ENCODE peak calls at places on chromosomes 1 and 21, in five cellular contexts. One of them, this sample, is unnamed.

GRCh38 chr1:12485231-12486172 is 132.5 kb downstream of the DHRS3 start:
- DNase-seq in RWPE1: no peak
- DNase-seq in epithelial cell of esophagus: no peak
- DNase-seq in T-helper 9 cell: no peak
- DNase-seq in C1 segment of cervical spinal cord: no peak
- DNase-seq in this sample: no peak

GRCh38 chr1:155678027-155678426 is 10.5 kb downstream of the YY1AP1 start:
- DNase-seq in RWPE1: no peak
- DNase-seq in epithelial cell of esophagus: peak; percentile 51
- DNase-seq in T-helper 9 cell: no peak
- DNase-seq in C1 segment of cervical spinal cord: no peak
- DNase-seq in this sample: no peak

GRCh38 chr1:230713915-230714764 is at the start of gene AGT:
- DNase-seq in RWPE1: no peak
- DNase-seq in epithelial cell of esophagus: no peak
- DNase-seq in T-helper 9 cell: no peak
- DNase-seq in C1 segment of cervical spinal cord: peak; percentile 68
- DNase-seq in this sample: peak; percentile 83

GRCh38 chr1:199759268-199759724 is 268.2 kb upstream of the NR5A2 start:
- DNase-seq in RWPE1: peak; percentile 97
- DNase-seq in epithelial cell of esophagus: peak; percentile 91
- DNase-seq in T-helper 9 cell: no peak
- DNase-seq in C1 segment of cervical spinal cord: no peak
- DNase-seq in this sample: peak; percentile 95

GRCh38 chr1:31694910-31695300 is 8.9 kb downstream of the COL16A1 start:
- DNase-seq in RWPE1: no peak
- DNase-seq in epithelial cell of esophagus: no peak
- DNase-seq in T-helper 9 cell: no peak
- DNase-seq in C1 segment of cervical spinal cord: peak; percentile 80
- DNase-seq in this sample: no peak

GRCh38 chr1:9602794-9603167 is 14.1 kb downstream of the TMEM201 start:
- DNase-seq in RWPE1: no peak
- DNase-seq in epithelial cell of esophagus: no peak
- DNase-seq in T-helper 9 cell: no peak
- DNase-seq in C1 segment of cervical spinal cord: no peak
- DNase-seq in this sample: no peak

GRCh38 chr1:102184477-102184876 is 187.8 kb upstream of the OLFM3 start:
- DNase-seq in RWPE1: no peak
- DNase-seq in epithelial cell of esophagus: no peak
- DNase-seq in T-helper 9 cell: no peak
- DNase-seq in C1 segment of cervical spinal cord: no peak
- DNase-seq in this sample: no peak

GRCh38 chr1:27876341-27877114 is 4.2 kb downstream of the THEMIS2 start:
- DNase-seq in RWPE1: no peak
- DNase-seq in epithelial cell of esophagus: no peak
- DNase-seq in T-helper 9 cell: no peak
- DNase-seq in C1 segment of cervical spinal cord: no peak
- DNase-seq in this sample: no peak

GRCh38 chr21:38646213-38646837 is 148.0 kb upstream of the ERG start:
- DNase-seq in RWPE1: peak; percentile 90
- DNase-seq in epithelial cell of esophagus: peak; percentile 99
- DNase-seq in T-helper 9 cell: no peak
- DNase-seq in C1 segment of cervical spinal cord: no peak
- DNase-seq in this sample: peak; percentile 65

GRCh38 chr1:56481140-56481694 is 98.1 kb downstream of the PLPP3 start:
- DNase-seq in RWPE1: no peak
- DNase-seq in epithelial cell of esophagus: no peak
- DNase-seq in T-helper 9 cell: no peak
- DNase-seq in C1 segment of cervical spinal cord: no peak
- DNase-seq in this sample: no peak

GRCh38 chr21:36579898-36580297 is 100.0 kb upstream of the CLDN14 start:
- DNase-seq in RWPE1: no peak
- DNase-seq in epithelial cell of esophagus: no peak
- DNase-seq in T-helper 9 cell: no peak
- DNase-seq in C1 segment of cervical spinal cord: no peak
- DNase-seq in this sample: no peak

GRCh38 chr1:33057095-33057494 is 20.4 kb upstream of the AK2 start:
- DNase-seq in RWPE1: no peak
- DNase-seq in epithelial cell of esophagus: no peak
- DNase-seq in T-helper 9 cell: no peak
- DNase-seq in C1 segment of cervical spinal cord: no peak
- DNase-seq in this sample: no peak

GRCh38 chr1:180927348-180927747 is 14.7 kb downstream of the KIAA1614 start:
- DNase-seq in RWPE1: no peak
- DNase-seq in epithelial cell of esophagus: no peak
- DNase-seq in T-helper 9 cell: no peak
- DNase-seq in C1 segment of cervical spinal cord: peak; percentile 53
- DNase-seq in this sample: no peak

GRCh38 chr21:18298228-18298627 is 53.6 kb downstream of the CHODL start:
- DNase-seq in RWPE1: no peak
- DNase-seq in epithelial cell of esophagus: no peak
- DNase-seq in T-helper 9 cell: no peak
- DNase-seq in C1 segment of cervical spinal cord: no peak
- DNase-seq in this sample: peak; percentile 11

GRCh38 chr1:2528966-2529750 is 905 bp downstream of the HES5 start:
- DNase-seq in RWPE1: no peak
- DNase-seq in epithelial cell of esophagus: no peak
- DNase-seq in T-helper 9 cell: peak; percentile 34
- DNase-seq in C1 segment of cervical spinal cord: peak; percentile 15
- DNase-seq in this sample: no peak

GRCh38 chr1:245860681-245861552 is 646.2 kb downstream of the SMYD3 start:
- DNase-seq in RWPE1: no peak
- DNase-seq in epithelial cell of esophagus: peak; percentile 49
- DNase-seq in T-helper 9 cell: no peak
- DNase-seq in C1 segment of cervical spinal cord: no peak
- DNase-seq in this sample: peak; percentile 50

GRCh38 chr1:181643631-181644030 is 160.3 kb downstream of the CACNA1E start:
- DNase-seq in RWPE1: no peak
- DNase-seq in epithelial cell of esophagus: no peak
- DNase-seq in T-helper 9 cell: no peak
- DNase-seq in C1 segment of cervical spinal cord: no peak
- DNase-seq in this sample: no peak

GRCh38 chr1:3727042-3727824 is 25.0 kb upstream of the CCDC27 start:
- DNase-seq in RWPE1: no peak
- DNase-seq in epithelial cell of esophagus: peak; percentile 36
- DNase-seq in T-helper 9 cell: no peak
- DNase-seq in C1 segment of cervical spinal cord: no peak
- DNase-seq in this sample: no peak